ENCODE peak calls at places on chromosomes 11 and 22, in four cellular contexts. U is spleen, X is H1, A is body of pancreas. O is an unnamed sample.

GRCh38 chr22:22099833-22100812 is 117.5 kb upstream of the TOP3B start:
- DNase-seq in U (no peak), X (no peak), A (no peak), O (no peak)

GRCh38 chr11:15158351-15159015 is 43.8 kb downstream of the INSC start:
- DNase-seq in U (no peak), X (no peak), A (no peak), O (no peak)

GRCh38 chr22:49780992-49781782 is 46.5 kb downstream of the BRD1 start:
- DNase-seq in U (no peak), X (no peak), A (no peak), O (no peak)

GRCh38 chr11:92480519-92480918 is 255.9 kb downstream of the FAT3 start:
- DNase-seq in U (no peak), X (no peak), A (no peak), O (no peak)

GRCh38 chr11:87368876-87369480 is 331.2 kb downstream of the TMEM135 start:
- DNase-seq in U (no peak), X (peak; percentile 13), A (no peak), O (no peak)

GRCh38 chr22:21972293-21972779 is 10.3 kb downstream of the TOP3B start:
- DNase-seq in U (no peak), X (no peak), A (no peak), O (peak; percentile 71)

GRCh38 chr22:24871611-24872205 is 65.7 kb downstream of the SGSM1 start:
- DNase-seq in U (no peak), X (no peak), A (no peak), O (peak; percentile 57)

GRCh38 chr11:133228406-133229330 is 303.6 kb downstream of the OPCML start:
- DNase-seq in U (no peak), X (peak; percentile 71), A (peak; percentile 21), O (no peak)

GRCh38 chr11:95653099-95653498 is 136.5 kb downstream of the FAM76B start:
- DNase-seq in U (no peak), X (no peak), A (no peak), O (no peak)

GRCh38 chr11:117292616-117293015 is 1.5 kb downstream of the BACE1-AS start:
- DNase-seq in U (no peak), X (no peak), A (no peak), O (no peak)

GRCh38 chr22:48633996-48634836 is 1193.5 kb downstream of the BRD1 start:
- DNase-seq in U (no peak), X (no peak), A (no peak), O (no peak)

GRCh38 chr11:57983211-57983610 is 40.5 kb upstream of the OR9Q1 start:
- DNase-seq in U (no peak), X (no peak), A (no peak), O (no peak)

GRCh38 chr11:76208829-76209670 is 2.7 kb upstream of the WNT11 start:
- DNase-seq in U (peak; percentile 95), X (no peak), A (peak; percentile 88), O (peak; percentile 21)

GRCh38 chr11:59802639-59803176 is 7.9 kb downstream of the MRPL16 start:
- DNase-seq in U (no peak), X (no peak), A (no peak), O (peak; percentile 30)

GRCh38 chr11:130052556-130052955 is 17.1 kb upstream of the APLP2 start:
- DNase-seq in U (no peak), X (no peak), A (no peak), O (no peak)

GRCh38 chr11:126544311-126545056 is 189.0 kb downstream of the ST3GAL4 start:
- DNase-seq in U (no peak), X (no peak), A (peak; percentile 19), O (no peak)

GRCh38 chr11:69948256-69949141 is 129.3 kb upstream of the FGF3 start:
- DNase-seq in U (peak; percentile 57), X (no peak), A (peak; percentile 33), O (no peak)

GRCh38 chr11:43212279-43212678 is 99.5 kb upstream of the API5 start:
- DNase-seq in U (no peak), X (no peak), A (no peak), O (no peak)

GRCh38 chr11:79362821-79363220 is 78.0 kb downstream of the TENM4 start:
- DNase-seq in U (no peak), X (no peak), A (no peak), O (no peak)

GRCh38 chr11:76233936-76234703 is 27.8 kb upstream of the WNT11 start:
- DNase-seq in U (peak; percentile 87), X (no peak), A (peak; percentile 36), O (no peak)

GRCh38 chr22:40273319-40273718 is 73.0 kb upstream of the ADSL start:
- DNase-seq in U (no peak), X (no peak), A (no peak), O (no peak)

GRCh38 chr11:57453543-57454177 is 6.7 kb upstream of the RTN4RL2 start:
- DNase-seq in U (peak; percentile 30), X (no peak), A (peak; percentile 46), O (no peak)

GRCh38 chr22:23053912-23054530 is 16.3 kb upstream of the GNAZ start:
- DNase-seq in U (peak; percentile 58), X (no peak), A (no peak), O (no peak)

GRCh38 chr11:36345535-36346141 is 49.5 kb downstream of the PRR5L start:
- DNase-seq in U (no peak), X (no peak), A (no peak), O (no peak)

GRCh38 chr22:32904044-32904443 is 102.5 kb downstream of the TIMP3 start:
- DNase-seq in U (no peak), X (no peak), A (no peak), O (peak; percentile 22)

GRCh38 chr11:10892250-10892649 is 34.4 kb upstream of the ZBED5 start:
- DNase-seq in U (no peak), X (no peak), A (no peak), O (no peak)

GRCh38 chr11:61095022-61095421 is 7.3 kb upstream of the CD5 start:
- DNase-seq in U (no peak), X (no peak), A (no peak), O (no peak)

GRCh38 chr22:42939451-42939881 is 75.5 kb downstream of the PACSIN2 start:
- DNase-seq in U (no peak), X (no peak), A (peak; percentile 40), O (no peak)

GRCh38 chr22:42938976-42939375 is 76.0 kb downstream of the PACSIN2 start:
- DNase-seq in U (no peak), X (no peak), A (peak; percentile 52), O (no peak)

GRCh38 chr22:42942351-42942750 is 72.6 kb downstream of the PACSIN2 start:
- DNase-seq in U (no peak), X (no peak), A (no peak), O (no peak)

GRCh38 chr22:42938449-42938848 is 76.5 kb downstream of the PACSIN2 start:
- DNase-seq in U (no peak), X (no peak), A (peak; percentile 58), O (no peak)

GRCh38 chr22:42939941-42940653 is 74.9 kb downstream of the PACSIN2 start:
- DNase-seq in U (no peak), X (no peak), A (peak; percentile 86), O (no peak)
- TF ChIP-seq CTCF in U (no peak), X (no peak), A (no peak), O (no peak)

DNA sequence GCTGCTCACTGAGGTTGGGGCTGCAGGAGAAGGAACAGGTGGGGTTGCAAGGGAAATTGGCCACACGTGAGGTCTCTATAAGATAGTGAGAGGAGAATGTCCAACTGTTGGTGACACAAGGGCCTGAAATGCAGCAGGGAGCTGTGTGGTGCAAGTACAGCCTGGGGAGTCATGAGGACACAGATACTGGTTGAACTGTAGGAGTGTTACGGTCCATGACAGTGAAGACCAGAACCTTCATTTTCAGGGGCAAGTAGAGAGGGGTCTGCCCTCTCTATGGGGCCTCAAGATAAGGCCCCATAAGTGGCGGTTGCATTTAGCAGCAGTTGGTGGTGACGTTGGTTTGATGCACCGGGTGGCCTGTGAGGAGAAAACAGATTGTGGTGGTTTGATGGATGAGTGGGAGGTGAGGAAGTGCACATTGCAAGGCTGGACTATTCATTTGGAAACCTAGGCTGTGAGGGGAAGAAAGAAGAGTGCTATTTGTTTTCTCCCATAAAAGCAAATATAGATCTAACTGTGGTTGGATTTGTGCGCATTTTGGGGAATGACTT is 39.4 kb downstream of the MICAL2 start:
- DNase-seq in U (no peak), X (no peak), A (no peak), O (no peak)
- H3K27ac ChIP-seq in U (no peak overlapping the region), X (no peak overlapping the region), A (no peak overlapping the region), O (no peak overlapping the region)

GRCh38 chr11:33256808-33257159 is 397 bp upstream of the HIPK3 start:
- DNase-seq in U (no peak), X (no peak), A (no peak), O (no peak)

GRCh38 chr11:33256031-33256807 is 962 bp upstream of the HIPK3 start:
- DNase-seq in U (no peak), X (no peak), A (no peak), O (no peak)

GRCh38 chr11:33257897-33258630 is 883 bp downstream of the HIPK3 start:
- DNase-seq in U (peak; percentile 95), X (no peak), A (peak; percentile 85), O (peak; percentile 76)

GRCh38 chr11:33258631-33259184 is 1.5 kb downstream of the HIPK3 start:
- DNase-seq in U (no peak), X (no peak), A (no peak), O (no peak)

DNA sequence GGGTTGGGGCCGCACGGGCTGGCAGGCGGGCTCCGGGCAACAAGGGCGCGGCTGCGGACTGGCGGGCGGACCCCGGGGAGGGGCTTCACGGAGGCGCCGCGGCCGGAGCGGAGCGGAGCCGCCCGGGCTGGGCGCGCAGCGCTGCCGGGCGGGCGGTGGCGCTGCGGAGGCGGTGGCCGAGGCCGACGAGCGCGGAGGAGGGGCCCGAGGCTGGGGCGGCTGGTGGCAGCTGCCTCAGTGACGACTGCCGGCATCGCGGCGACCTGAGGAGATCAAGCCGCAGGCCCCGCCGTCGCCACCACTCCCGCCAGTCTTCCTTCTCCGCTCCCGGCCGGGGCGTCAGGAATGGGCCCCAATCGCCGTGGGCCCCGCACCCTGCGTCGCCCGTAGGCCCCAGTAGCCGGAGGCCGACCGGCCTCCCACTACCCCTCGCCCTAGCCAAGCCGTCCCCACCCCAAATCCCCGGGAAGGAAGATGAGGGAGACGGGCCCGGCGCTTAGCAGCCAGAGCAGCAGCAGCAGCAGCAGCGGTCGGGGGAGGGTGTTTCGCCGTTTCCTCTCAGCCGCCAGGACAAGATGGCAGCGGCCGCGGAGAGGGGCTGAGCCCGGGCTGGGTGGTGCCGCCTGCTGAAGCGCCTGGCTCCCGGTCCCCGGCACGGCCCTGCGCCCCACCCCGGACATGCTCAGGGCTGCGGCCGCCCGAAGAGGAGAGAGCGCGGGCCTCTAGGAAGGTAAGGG is at the start of gene HIPK3:
- DNase-seq in U (peak; percentile 98), X (no peak), A (peak; percentile 84), O (peak; percentile 76)
- TF ChIP-seq CTCF in U (peak; percentile 40), X (peak; percentile 46), A (peak; percentile 49), O (peak; percentile 63)

DNA sequence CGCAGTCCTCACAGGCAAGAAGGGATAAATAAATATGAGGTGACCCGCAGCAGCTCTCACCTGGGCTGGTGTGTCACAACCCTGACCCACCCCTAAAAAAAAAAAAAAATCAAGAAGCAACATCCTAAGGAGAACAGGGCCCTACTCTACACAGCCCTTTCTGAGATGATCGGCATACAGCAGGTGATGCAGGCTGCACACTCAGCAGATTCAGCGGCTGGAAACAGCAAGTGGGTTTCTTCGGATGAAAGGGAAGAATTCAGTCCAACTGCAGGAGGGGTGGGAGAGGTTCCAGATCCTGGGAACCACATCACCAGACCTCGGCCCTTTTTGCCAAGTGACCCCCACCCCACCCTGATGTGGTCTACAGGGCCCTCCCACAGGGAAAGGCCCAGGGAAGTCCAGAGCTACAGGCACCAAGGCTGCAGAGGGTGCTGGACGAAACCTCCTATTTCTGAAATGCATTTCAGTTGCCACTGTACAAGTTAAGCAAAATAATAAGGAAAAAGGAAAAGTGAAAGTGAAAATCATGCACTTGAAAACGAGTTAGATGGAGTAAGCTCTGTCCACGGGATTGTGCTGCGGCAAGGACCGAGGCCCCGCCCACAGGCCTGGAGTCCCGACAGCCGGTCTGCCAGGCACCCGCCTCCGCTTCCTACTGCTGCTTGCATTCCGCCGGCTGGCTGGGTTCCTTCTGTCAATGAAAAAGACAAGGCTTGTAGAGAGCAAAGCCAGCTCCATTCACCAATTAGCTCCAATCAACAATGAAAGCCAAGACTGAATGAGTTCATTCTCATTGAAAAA is 15.9 kb upstream of the PHLDA2 start:
- DNase-seq in U (peak; percentile 92), X (peak; percentile 39), A (peak; percentile 86), O (no peak)
- H3K27ac ChIP-seq in U (peak overlapping the region; percentile 81), X (no peak overlapping the region), A (no peak overlapping the region), O (no peak overlapping the region)